ENCODE peak calls at places on chromosomes 5 and 9, in seven cellular contexts. K, I, G, B, O, E and V are unnamed samples.
A peak's percentile ranks its signal among the peaks of the same experiment; 100 is the strongest.

GRCh38 chr5:3026099-3026498 is 274.6 kb upstream of the IRX2 start:
- DNase-seq in K (no peak), B (no peak), O (peak; percentile 74), I (no peak), E (no peak), G (no peak), V (no peak)

GRCh38 chr9:135244271-135244691 is 156.8 kb downstream of the OLFM1 start:
- DNase-seq in O (no peak), B (no peak), I (peak; percentile 60), G (no peak), K (no peak), E (no peak), V (no peak)

GRCh38 chr5:144684899-144685298 is 514.2 kb downstream of the KCTD16 start:
- DNase-seq in B (no peak), G (no peak), O (no peak), E (no peak), K (no peak), I (no peak), V (no peak)

GRCh38 chr5:37777472-37778135 is 62.2 kb downstream of the GDNF start:
- DNase-seq in I (peak; percentile 94), B (no peak), E (no peak), K (no peak), G (no peak), O (no peak), V (no peak)

GRCh38 chr9:111212874-111213273 is 117.2 kb downstream of the OR2K2 start:
- DNase-seq in E (no peak), G (no peak), O (no peak), I (no peak), K (no peak), B (no peak), V (no peak)

GRCh38 chr5:83003791-83004190 is 73.4 kb downstream of the TMEM167A start:
- DNase-seq in K (no peak), G (no peak), B (no peak), O (no peak), I (no peak), E (no peak), V (no peak)

GRCh38 chr9:108869092-108869725 is 7.1 kb downstream of the ACTL7A start:
- DNase-seq in B (no peak), I (no peak), K (no peak), O (no peak), E (no peak), G (no peak), V (no peak)

GRCh38 chr5:39149966-39150365 is 69.4 kb downstream of the FYB1 start:
- DNase-seq in E (no peak), O (no peak), G (no peak), B (no peak), K (no peak), I (no peak), V (no peak)

GRCh38 chr9:37229455-37229854 is 109.1 kb downstream of the ZCCHC7 start:
- DNase-seq in E (no peak), O (no peak), B (no peak), I (no peak), K (no peak), G (no peak), V (no peak)

GRCh38 chr5:173645437-173645807 is 29.0 kb upstream of the BOD1 start:
- DNase-seq in I (no peak), O (peak; percentile 49), E (no peak), G (no peak), K (no peak), B (no peak), V (no peak)

GRCh38 chr9:134676886-134677285 is 35.3 kb downstream of the COL5A1 start:
- DNase-seq in I (peak; percentile 55), G (no peak), E (no peak), O (no peak), K (no peak), B (no peak), V (no peak)

GRCh38 chr5:142360051-142360498 is 35.3 kb upstream of the SPRY4 start:
- DNase-seq in I (no peak), B (no peak), E (no peak), G (no peak), O (no peak), K (no peak), V (no peak)

GRCh38 chr9:124209279-124209678 is 48.5 kb upstream of the NEK6 start:
- DNase-seq in E (no peak), B (no peak), I (peak; percentile 40), K (no peak), O (no peak), G (no peak), V (no peak)

GRCh38 chr5:81817086-81817485 is 66.2 kb upstream of the SSBP2 start:
- DNase-seq in E (no peak), G (no peak), B (no peak), O (no peak), I (no peak), K (no peak), V (no peak)

GRCh38 chr5:1494780-1495524 is 28.8 kb downstream of the LPCAT1 start:
- DNase-seq in K (no peak), I (no peak), E (no peak), B (no peak), O (no peak), G (peak; percentile 28), V (no peak)

GRCh38 chr5:431001-431710 is 11.8 kb upstream of the EXOC3 start:
- DNase-seq in O (peak; percentile 88), K (no peak), I (peak; percentile 54), B (no peak), G (peak; percentile 29), E (no peak), V (no peak)

GRCh38 chr5:113325054-113325453 is 109.7 kb downstream of the TSSK1B start:
- DNase-seq in B (no peak), G (no peak), E (no peak), K (no peak), O (no peak), I (no peak), V (no peak)

GRCh38 chr5:57841671-57842375 is 359.2 kb upstream of the ACTBL2 start:
- DNase-seq in B (no peak), G (no peak), O (no peak), I (no peak), K (no peak), E (no peak), V (no peak)

GRCh38 chr5:14676320-14676719 is 11.8 kb downstream of the OTULIN start:
- DNase-seq in K (no peak), B (no peak), O (no peak), G (no peak), I (no peak), E (no peak), V (no peak)

DNA sequence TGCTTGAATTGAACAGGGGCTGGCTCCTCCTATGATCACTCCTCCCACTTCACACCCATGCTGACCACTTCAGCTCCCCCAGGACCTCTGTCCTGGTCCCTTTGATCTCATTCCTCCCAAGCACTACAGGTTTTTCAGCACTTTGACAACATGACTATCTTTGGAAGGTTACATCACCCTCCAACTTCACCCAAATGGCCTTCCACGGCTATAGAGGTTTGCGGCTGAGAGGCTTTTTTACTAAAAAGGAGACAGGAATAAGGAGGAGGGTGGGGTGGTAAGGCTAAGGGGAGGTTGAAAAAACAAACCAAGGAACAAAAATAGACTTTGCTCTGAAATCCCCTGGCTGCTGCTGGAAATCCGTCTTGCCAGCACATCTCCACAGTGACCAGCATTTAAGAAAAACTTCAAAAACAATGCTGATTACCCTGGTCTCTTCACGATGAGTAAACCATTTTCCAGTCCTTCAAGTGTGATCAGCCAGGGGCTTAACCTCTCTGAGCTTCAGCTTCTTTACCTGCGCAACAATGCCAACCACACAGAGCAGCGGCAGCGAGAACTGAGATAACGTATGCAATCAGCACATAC is 102.7 kb downstream of the DPYSL3 start:
- DNase-seq in E (no peak), I (no peak), G (no peak), B (no peak), O (no peak), K (no peak), V (peak; percentile 25)
- H3K4me3 ChIP-seq in E (no peak overlapping the region), I (no peak overlapping the region), G (no peak overlapping the region), B (no peak overlapping the region), O (no peak overlapping the region), K (no peak overlapping the region), V (peak overlapping the region; percentile 30)

GRCh38 chr5:157965989-157966388 is 107.0 kb upstream of the CLINT1 start:
- DNase-seq in B (no peak), K (no peak), G (no peak), I (no peak), O (no peak), E (no peak), V (no peak)

GRCh38 chr5:157961828-157962390 is 103.0 kb upstream of the CLINT1 start:
- DNase-seq in K (no peak), E (no peak), O (no peak), B (no peak), I (no peak), G (no peak), V (no peak)

GRCh38 chr5:157963761-157964160 is 104.8 kb upstream of the CLINT1 start:
- DNase-seq in I (no peak), E (no peak), B (no peak), G (no peak), O (no peak), K (no peak), V (no peak)

GRCh38 chr5:157963244-157963643 is 104.3 kb upstream of the CLINT1 start:
- DNase-seq in K (no peak), O (no peak), G (no peak), E (no peak), B (no peak), I (no peak), V (no peak)

GRCh38 chr5:157965040-157965439 is 106.1 kb upstream of the CLINT1 start:
- DNase-seq in B (no peak), G (no peak), I (no peak), E (no peak), O (no peak), K (no peak), V (no peak)
- H3K4me3 ChIP-seq in B (no peak overlapping the region), G (no peak overlapping the region), I (no peak overlapping the region), E (no peak overlapping the region), O (no peak overlapping the region), K (no peak overlapping the region), V (no peak overlapping the region)

GRCh38 chr5:50299896-50300295 is 141.2 kb downstream of the EMB start:
- DNase-seq in E (no peak), I (no peak), K (no peak), O (no peak), G (no peak), B (no peak), V (no peak)

GRCh38 chr5:50302815-50303490 is 138.1 kb downstream of the EMB start:
- DNase-seq in G (no peak), I (no peak), E (no peak), B (no peak), O (no peak), K (no peak), V (no peak)

GRCh38 chr5:50301756-50302155 is 139.3 kb downstream of the EMB start:
- DNase-seq in B (no peak), E (no peak), G (no peak), I (no peak), O (no peak), K (no peak), V (no peak)

GRCh38 chr5:50300878-50301277 is 140.2 kb downstream of the EMB start:
- DNase-seq in E (no peak), G (no peak), O (no peak), K (no peak), I (no peak), B (no peak), V (no peak)
- H3K4me3 ChIP-seq in E (no peak overlapping the region), G (no peak overlapping the region), O (no peak overlapping the region), K (no peak overlapping the region), I (no peak overlapping the region), B (no peak overlapping the region), V (no peak overlapping the region)

DNA sequence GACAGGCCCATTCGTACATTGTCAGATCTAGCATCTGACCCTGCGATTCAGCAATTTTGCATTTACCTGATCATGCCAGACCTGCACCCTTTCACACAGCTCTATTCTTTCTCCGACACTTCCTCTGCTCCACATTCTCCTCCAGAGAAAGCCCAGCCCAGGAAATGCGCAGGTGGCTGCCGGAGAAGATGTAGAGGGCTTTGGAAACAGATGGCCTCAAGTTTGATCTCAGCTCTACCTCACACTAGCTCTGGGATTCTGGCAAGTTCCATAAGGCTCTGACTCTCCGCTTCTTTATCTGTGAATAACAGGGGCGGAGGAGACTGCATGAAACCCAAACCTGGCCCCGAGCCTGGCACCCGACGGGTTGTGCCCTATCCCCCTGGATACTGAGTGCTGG is 61.5 kb downstream of the GABBR2 start:
- DNase-seq in O (peak; percentile 62), G (no peak), B (no peak), K (no peak), I (no peak), E (no peak), V (no peak)
- H3K4me3 ChIP-seq in O (no peak overlapping the region), G (no peak overlapping the region), B (no peak overlapping the region), K (no peak overlapping the region), I (no peak overlapping the region), E (no peak overlapping the region), V (no peak overlapping the region)